ENCODE peak calls at places on chromosomes 16 and 17, in six cellular contexts. A is Caki2; D is activated effector memory CD4-positive, alpha-beta T cell treated with Interleukin-2 at 50 U/mL for 16 hours; G is H7; Z is activated T-cell treated with anti-CD3 and anti-CD28 coated beads, Interleukin-2, amount 50 U/mL, for 72 hours; H is stomach. E is an unnamed sample.

GRCh38 chr17:81210868-81211267 is 11.9 kb downstream of the CEP131 start:
- DNase-seq in H (no peak), Z (no peak), A (no peak), D (no peak), G (no peak), E (no peak)

GRCh38 chr17:81081217-81081616 is 46.3 kb downstream of the BAIAP2 start:
- DNase-seq in G (no peak), Z (no peak), H (no peak), A (no peak), D (no peak), E (no peak)

GRCh38 chr17:43411820-43412529 is 13.2 kb downstream of the ARL4D start:
- DNase-seq in A (no peak), D (no peak), G (no peak), H (no peak), Z (no peak), E (no peak)

GRCh38 chr17:3792481-3792880 is 8.5 kb downstream of the ITGAE start:
- DNase-seq in A (no peak), Z (no peak), G (no peak), D (no peak), H (peak), E (no peak)

GRCh38 chr16:7946142-7946541 is 613.5 kb downstream of the RBFOX1 start:
- DNase-seq in Z (no peak), H (peak), D (no peak), G (no peak), A (no peak), E (peak)

GRCh38 chr16:997440-998051 is 16.0 kb downstream of the SOX8 start:
- DNase-seq in D (peak), Z (peak), H (peak), A (peak), G (peak), E (peak)

GRCh38 chr17:27502526-27503324 is 46.5 kb downstream of the KSR1 start:
- DNase-seq in G (no peak), D (no peak), H (no peak), A (no peak), Z (no peak), E (no peak)

GRCh38 chr17:19464033-19465026 is 53.3 kb downstream of the RNF112 start:
- DNase-seq in D (no peak), H (peak), G (no peak), A (no peak), Z (no peak), E (no peak)

GRCh38 chr17:19762515-19762961 is 14.4 kb upstream of the ALDH3A1 start:
- DNase-seq in H (peak), G (peak), D (peak), A (peak), Z (peak), E (peak)

GRCh38 chr16:65908568-65908967 is 457.9 kb upstream of the CDH5 start:
- DNase-seq in A (no peak), H (no peak), G (peak), D (no peak), Z (no peak), E (no peak)

GRCh38 chr17:7213895-7214299 is 5.7 kb downstream of the DLG4 start:
- DNase-seq in A (no peak), H (peak), G (peak), Z (peak), D (no peak), E (peak)

GRCh38 chr16:61814716-61815347 is 221.4 kb downstream of the CDH8 start:
- DNase-seq in D (no peak), H (no peak), Z (no peak), A (no peak), G (no peak), E (no peak)

GRCh38 chr17:56297142-56297541 is 143.9 kb downstream of the ANKFN1 start:
- DNase-seq in D (no peak), A (no peak), Z (peak), H (no peak), G (no peak), E (no peak)

GRCh38 chr17:82200743-82201497 is 11.7 kb downstream of the CCDC57 start:
- DNase-seq in G (no peak), D (peak), A (no peak), Z (peak), H (no peak), E (no peak)

GRCh38 chr17:8586766-8587165 is 43.8 kb downstream of the MYH10 start:
- DNase-seq in D (no peak), Z (no peak), G (no peak), A (no peak), H (no peak), E (no peak)

GRCh38 chr17:45906927-45907622 is 12.7 kb downstream of the MAPT start:
- DNase-seq in A (no peak), Z (peak), G (no peak), D (no peak), H (no peak), E (no peak)